ENCODE peak calls at places on chromosomes 16 and 17, in six cellular contexts. O is Daoy, X is NCI-H1417, T is astrocyte of the spinal cord, L is sciatic nerve, I is RPMI7951. G is an unnamed sample.

GRCh38 chr17:74334393-74335039 is 8.5 kb downstream of the KIF19 start:
- DNase-seq in O (no peak), X (no peak), T (peak), L (no peak), I (peak), G (no peak)

GRCh38 chr17:57902117-57902799 is 52.4 kb upstream of the MRPS23 start:
- DNase-seq in O (no peak), X (no peak), T (no peak), L (no peak), I (peak), G (no peak)

GRCh38 chr17:64418506-64419339 is 28.1 kb upstream of the PECAM1 start:
- DNase-seq in O (peak), X (peak), T (peak), L (no peak), I (peak), G (peak)

GRCh38 chr16:85754403-85754802 is 3.5 kb upstream of the C16orf74 start:
- DNase-seq in O (no peak), X (peak), T (no peak), L (no peak), I (no peak), G (no peak)

GRCh38 chr16:68367034-68367433 is 56.2 kb downstream of the PRMT7 start:
- DNase-seq in O (peak), X (peak), T (peak), L (no peak), I (peak), G (peak)

GRCh38 chr16:54283735-54284318 is 2.8 kb downstream of the IRX3 start:
- DNase-seq in O (no peak), X (no peak), T (no peak), L (peak), I (no peak), G (peak)

GRCh38 chr17:22671110-22671509 is 978.8 kb downstream of the KCNJ18 start:
- DNase-seq in O (no peak), X (no peak), T (no peak), L (no peak), I (no peak), G (no peak)

GRCh38 chr16:85523602-85524364 is 89.3 kb upstream of the GSE1 start:
- DNase-seq in O (peak), X (peak), T (peak), L (no peak), I (no peak), G (no peak)

GRCh38 chr17:61201211-61201610 is 198.4 kb upstream of the TBX2 start:
- DNase-seq in O (peak), X (no peak), T (peak), L (no peak), I (peak), G (peak)